ENCODE peak calls at places on chromosomes 12 and 14, in nine cellular contexts. K is gastrocnemius medialis; V is HCT116; A is effector memory CD4-positive, alpha-beta T cell; G is lower lobe of right lung; T is brain microvascular endothelial cell; L is CD8-positive, alpha-beta T cell; J is IMR-90; E is psoas muscle. Q is an unnamed sample.
A peak's percentile ranks its signal among the peaks of the same experiment; 100 is the strongest.

GRCh38 chr12:49064767-49065152 is 4.2 kb upstream of the KMT2D start:
- DNase-seq in K (no peak), V (no peak), A (no peak), G (no peak), T (no peak), L (no peak), J (no peak), E (no peak), Q (no peak)

GRCh38 chr14:90464481-90464880 is 67.7 kb downstream of the CALM1 start:
- DNase-seq in K (no peak), V (no peak), A (no peak), G (no peak), T (no peak), L (no peak), J (no peak), E (no peak), Q (no peak)

GRCh38 chr12:21248679-21249078 is 86.0 kb downstream of the SLCO1A2 start:
- DNase-seq in K (no peak), V (no peak), A (no peak), G (no peak), T (no peak), L (no peak), J (no peak), E (no peak), Q (no peak)

GRCh38 chr14:91252901-91253794 is 8.6 kb upstream of the GPR68 start:
- DNase-seq in K (no peak), V (no peak), A (peak; percentile 50), G (peak; percentile 63), T (no peak), L (no peak), J (no peak), E (no peak), Q (no peak)

GRCh38 chr14:100498068-100498467 is 89.1 kb downstream of the BEGAIN start:
- DNase-seq in K (no peak), V (no peak), A (no peak), G (no peak), T (no peak), L (no peak), J (no peak), E (no peak), Q (no peak)

GRCh38 chr12:117457189-117457588 is 95.8 kb upstream of the NOS1 start:
- DNase-seq in K (peak; percentile 58), V (no peak), A (no peak), G (no peak), T (no peak), L (no peak), J (no peak), E (no peak), Q (no peak)

GRCh38 chr14:90272523-90272922 is 16.2 kb downstream of the PSMC1 start:
- DNase-seq in K (no peak), V (no peak), A (no peak), G (peak; percentile 79), T (no peak), L (no peak), J (no peak), E (no peak), Q (peak; percentile 18)

GRCh38 chr12:77954156-77954555 is 123.5 kb downstream of the NAV3 start:
- DNase-seq in K (no peak), V (no peak), A (no peak), G (no peak), T (no peak), L (no peak), J (peak; percentile 83), E (no peak), Q (no peak)

GRCh38 chr12:105445261-105446015 is 114.9 kb downstream of the C12orf75 start:
- DNase-seq in K (no peak), V (no peak), A (no peak), G (no peak), T (peak; percentile 74), L (no peak), J (peak; percentile 31), E (no peak), Q (peak; percentile 77)

GRCh38 chr14:74949859-74950572 is 5.4 kb downstream of the PGF start:
- DNase-seq in K (no peak), V (no peak), A (no peak), G (no peak), T (no peak), L (no peak), J (no peak), E (peak; percentile 55), Q (no peak)

GRCh38 chr14:51431741-51432140 is 191.7 kb downstream of the TMX1 start:
- DNase-seq in K (no peak), V (no peak), A (no peak), G (no peak), T (no peak), L (no peak), J (no peak), E (no peak), Q (no peak)

GRCh38 chr12:24922109-24922508 is 26.8 kb downstream of the BCAT1 start:
- DNase-seq in K (no peak), V (no peak), A (no peak), G (no peak), T (no peak), L (no peak), J (no peak), E (no peak), Q (no peak)

GRCh38 chr12:31728289-31728916 is 418 bp downstream of the AMN1 start:
- DNase-seq in K (peak; percentile 34), V (no peak), A (peak; percentile 22), G (peak; percentile 66), T (no peak), L (peak; percentile 29), J (no peak), E (peak; percentile 66), Q (peak; percentile 69)

GRCh38 chr12:6367065-6367968 is 8.0 kb downstream of the SCNN1A start:
- DNase-seq in K (no peak), V (no peak), A (no peak), G (peak; percentile 44), T (no peak), L (peak; percentile 34), J (peak; percentile 28), E (no peak), Q (no peak)

GRCh38 chr14:57057803-57058202 is 210.9 kb downstream of the EXOC5 start:
- DNase-seq in K (no peak), V (no peak), A (no peak), G (no peak), T (no peak), L (no peak), J (no peak), E (no peak), Q (no peak)

GRCh38 chr12:122166422-122167327 is 7.3 kb downstream of the IL31 start:
- DNase-seq in K (no peak), V (no peak), A (no peak), G (no peak), T (no peak), L (no peak), J (no peak), E (no peak), Q (no peak)

DNA sequence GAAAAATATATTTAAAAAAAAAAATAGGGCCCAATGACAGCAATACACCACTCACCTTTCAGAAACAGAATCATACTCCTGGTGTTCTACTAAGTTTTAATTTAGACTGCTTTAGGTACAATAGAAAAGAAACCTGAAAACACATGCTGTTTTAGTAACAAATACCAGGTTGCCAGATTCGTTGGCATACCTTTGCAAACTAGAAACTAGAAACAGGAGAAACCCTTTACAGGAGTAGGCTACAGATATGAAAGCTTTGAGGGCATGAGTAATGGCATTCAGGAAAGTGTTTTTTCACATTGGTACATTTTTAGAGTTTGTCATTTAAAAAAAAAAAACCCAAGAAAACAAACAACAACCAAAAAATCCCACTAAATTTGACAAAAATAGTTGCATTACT is 4.1 kb downstream of the SIX1 start:
- DNase-seq in K (no peak), V (no peak), A (no peak), G (no peak), T (no peak), L (no peak), J (no peak), E (no peak), Q (no peak)
- H3K27me3 ChIP-seq in K (no peaks in the 10 kb centered on the region), V (peaks cover 3% of the 10 kb centered on the region), A (peaks cover 70% of the 10 kb centered on the region), G (peaks cover 100% of the 10 kb centered on the region), T (no peaks in the 10 kb centered on the region), L (peaks cover 57% of the 10 kb centered on the region), J (no peaks in the 10 kb centered on the region), E (no peaks in the 10 kb centered on the region), Q (no peaks in the 10 kb centered on the region)

DNA sequence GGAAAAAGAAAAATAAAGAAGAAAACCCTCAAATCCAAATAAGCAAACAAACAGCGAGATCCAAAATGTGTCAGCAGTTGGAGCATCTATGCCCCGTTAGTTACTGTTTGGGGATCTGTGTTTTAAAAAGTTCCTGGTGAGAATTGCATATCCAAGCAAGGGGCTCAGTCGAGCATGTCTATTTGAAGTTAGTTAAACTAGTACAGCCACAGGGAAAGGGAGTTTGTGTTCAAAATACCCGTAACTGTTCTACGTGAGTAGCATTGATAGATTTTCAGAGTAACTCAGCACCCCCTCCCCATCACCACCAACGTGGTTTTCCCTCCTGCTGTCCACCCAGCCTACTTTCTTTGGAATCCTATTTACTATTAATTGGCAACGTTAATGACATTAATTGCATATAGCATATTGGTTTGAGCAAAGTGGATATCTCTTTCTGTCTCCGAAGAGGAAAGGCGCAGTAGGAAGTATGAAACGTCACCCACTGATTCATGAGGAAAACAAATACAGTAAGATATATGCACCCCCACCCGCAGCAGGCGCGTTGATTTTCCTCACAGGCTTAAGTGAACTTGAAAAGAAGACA is 1.5 kb downstream of the NPAS3 start:
- DNase-seq in K (no peak), V (no peak), A (no peak), G (no peak), T (no peak), L (no peak), J (no peak), E (no peak), Q (no peak)
- H3K27me3 ChIP-seq in K (peaks cover 10% of the 10 kb centered on the region), V (no peaks in the 10 kb centered on the region), A (peaks cover 18% of the 10 kb centered on the region), G (peaks cover 48% of the 10 kb centered on the region), T (peaks cover 8% of the 10 kb centered on the region), L (peaks cover 24% of the 10 kb centered on the region), J (peaks cover 35% of the 10 kb centered on the region), E (no peaks in the 10 kb centered on the region), Q (peaks cover 52% of the 10 kb centered on the region)

DNA sequence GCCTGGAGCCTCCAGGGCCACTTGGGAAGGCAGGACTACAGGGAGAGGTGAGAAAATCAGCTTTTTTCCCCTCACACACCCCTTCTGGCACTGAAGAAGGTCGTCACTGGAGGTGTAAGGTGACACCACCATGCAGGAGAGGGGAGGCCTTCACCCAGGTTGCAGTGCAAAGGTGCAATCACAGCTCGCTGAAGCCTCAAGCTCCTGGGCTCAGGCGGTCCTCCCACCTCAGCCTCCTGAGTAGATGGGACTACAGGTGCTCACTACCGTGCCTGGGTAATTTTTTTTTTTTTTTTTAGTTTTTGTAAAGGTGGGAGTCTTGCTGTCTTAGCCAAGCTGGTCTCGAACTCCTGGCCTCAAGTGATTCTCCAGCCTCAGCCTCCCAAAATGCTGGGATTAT is 93.6 kb downstream of the TNFAIP2 start:
- DNase-seq in K (no peak), V (no peak), A (no peak), G (no peak), T (no peak), L (no peak), J (no peak), E (no peak), Q (no peak)
- H3K27me3 ChIP-seq in K (peaks cover 16% of the 10 kb centered on the region), V (no peaks in the 10 kb centered on the region), A (peaks cover 19% of the 10 kb centered on the region), G (peaks cover 23% of the 10 kb centered on the region), T (peaks cover 14% of the 10 kb centered on the region), L (peaks cover 2% of the 10 kb centered on the region), J (peaks cover 58% of the 10 kb centered on the region), E (peaks cover 8% of the 10 kb centered on the region), Q (no peaks in the 10 kb centered on the region)

DNA sequence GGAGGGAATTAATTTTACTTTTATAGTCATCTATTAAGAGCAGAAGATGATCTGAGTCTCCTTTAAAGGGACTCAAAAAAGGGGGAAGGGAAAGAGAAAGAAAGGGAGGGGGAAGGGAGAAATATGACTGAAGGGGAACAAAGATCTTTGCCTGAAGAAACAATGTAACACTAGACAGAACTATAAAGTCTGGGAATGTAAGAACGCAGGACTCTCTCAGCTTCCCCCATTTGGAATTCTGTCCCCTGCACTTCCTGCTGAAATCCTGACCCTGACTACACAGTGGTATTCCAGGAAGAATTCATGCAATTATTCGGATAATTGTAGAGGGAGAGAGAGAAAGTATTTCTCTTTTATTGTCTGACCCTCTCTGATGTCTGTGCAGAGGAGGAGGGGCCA is 8.6 kb upstream of the HOXC11 start:
- DNase-seq in K (no peak), V (no peak), A (no peak), G (no peak), T (no peak), L (no peak), J (no peak), E (no peak), Q (peak; percentile 87)
- H3K27me3 ChIP-seq in K (peaks cover 84% of the 10 kb centered on the region), V (no peaks in the 10 kb centered on the region), A (peaks cover 85% of the 10 kb centered on the region), G (peaks cover 100% of the 10 kb centered on the region), T (peaks cover 99% of the 10 kb centered on the region), L (peaks cover 78% of the 10 kb centered on the region), J (peaks cover 95% of the 10 kb centered on the region), E (peaks cover 30% of the 10 kb centered on the region), Q (no peaks in the 10 kb centered on the region)

Q was measured in SJSA1.